ENCODE peak calls at places on chromosomes 7 and 10, in seven cellular contexts. Z is PC-9, L is hepatocyte, O is SK-N-SH, C is HCT116, P is OCI-LY7, G is PC-3. N is an unnamed sample.
A peak's percentile ranks its signal among the peaks of the same experiment; 100 is the strongest.

GRCh38 chr10:1472605-1473004 is 264.7 kb downstream of the ADARB2 start:
- DNase-seq in Z (no peak), L (no peak), O (no peak), C (no peak), P (no peak), G (no peak), N (no peak)

GRCh38 chr7:20804376-20804775 is 17.7 kb upstream of the SP8 start:
- DNase-seq in Z (peak; percentile 28), L (no peak), O (no peak), C (no peak), P (no peak), G (no peak), N (no peak)

GRCh38 chr10:102773986-102774385 is 30.2 kb downstream of the WBP1L start:
- DNase-seq in Z (no peak), L (no peak), O (no peak), C (no peak), P (no peak), G (no peak), N (no peak)

GRCh38 chr10:125001313-125002043 is 59.6 kb downstream of the ZRANB1 start:
- DNase-seq in Z (no peak), L (no peak), O (peak; percentile 52), C (no peak), P (no peak), G (no peak), N (no peak)

GRCh38 chr10:69676301-69676700 is 46.3 kb downstream of the FAM241B start:
- DNase-seq in Z (no peak), L (no peak), O (no peak), C (no peak), P (no peak), G (no peak), N (no peak)

GRCh38 chr10:101237080-101237817 is 8.0 kb upstream of the LBX1 start:
- DNase-seq in Z (no peak), L (no peak), O (no peak), C (no peak), P (no peak), G (no peak), N (no peak)

GRCh38 chr10:130336612-130337304 is 200.6 kb downstream of the GLRX3 start:
- DNase-seq in Z (no peak), L (no peak), O (peak; percentile 55), C (no peak), P (no peak), G (no peak), N (no peak)

GRCh38 chr7:84216477-84216876 is 21.9 kb upstream of the SEMA3A start:
- DNase-seq in Z (no peak), L (no peak), O (no peak), C (no peak), P (no peak), G (peak; percentile 63), N (no peak)

GRCh38 chr7:110061387-110061786 is 1029.5 kb upstream of the LRRN3 start:
- DNase-seq in Z (no peak), L (no peak), O (no peak), C (no peak), P (no peak), G (no peak), N (no peak)

GRCh38 chr10:73095479-73096021 is 1.1 kb downstream of the P4HA1 start:
- DNase-seq in Z (peak; percentile 44), L (peak; percentile 80), O (peak; percentile 39), C (no peak), P (peak; percentile 52), G (peak; percentile 85), N (peak; percentile 40)

GRCh38 chr7:72405389-72405788 is 6.7 kb downstream of the CALN1 start:
- DNase-seq in Z (no peak), L (peak; percentile 16), O (no peak), C (no peak), P (no peak), G (no peak), N (no peak)

GRCh38 chr7:106367018-106367420 is 82.2 kb upstream of the NAMPT start:
- DNase-seq in Z (no peak), L (no peak), O (no peak), C (no peak), P (peak; percentile 31), G (peak; percentile 57), N (no peak)

GRCh38 chr10:46215426-46215825 is 71.4 kb upstream of the ANTXRL start:
- DNase-seq in Z (no peak), L (no peak), O (no peak), C (no peak), P (no peak), G (no peak), N (no peak)

GRCh38 chr10:46288601-46289206 is 1.9 kb downstream of the ANTXRL start:
- DNase-seq in Z (peak; percentile 61), L (no peak), O (no peak), C (no peak), P (no peak), G (no peak), N (no peak)

GRCh38 chr10:4353059-4353655 is 472.9 kb upstream of the AKR1E2 start:
- DNase-seq in Z (no peak), L (peak; percentile 18), O (no peak), C (no peak), P (no peak), G (no peak), N (no peak)

GRCh38 chr7:388461-388960 is 98.5 kb downstream of the FOXL3 start:
- DNase-seq in Z (no peak), L (no peak), O (no peak), C (no peak), P (no peak), G (no peak), N (no peak)

GRCh38 chr10:25934673-25935139 is 677 bp downstream of the MYO3A start:
- DNase-seq in Z (no peak), L (peak; percentile 71), O (peak; percentile 37), C (no peak), P (no peak), G (no peak), N (peak; percentile 58)

GRCh38 chr10:50417906-50418697 is 166.8 kb upstream of the ASAH2 start:
- DNase-seq in Z (peak; percentile 94), L (peak; percentile 72), O (peak; percentile 76), C (peak; percentile 86), P (peak; percentile 69), G (peak; percentile 65), N (no peak)

GRCh38 chr7:2165610-2166594 is 66.8 kb downstream of the MAD1L1 start:
- DNase-seq in Z (no peak), L (no peak), O (peak; percentile 33), C (no peak), P (peak; percentile 42), G (no peak), N (no peak)

GRCh38 chr10:92184977-92185376 is 105.9 kb downstream of the CPEB3 start:
- DNase-seq in Z (no peak), L (no peak), O (no peak), C (no peak), P (no peak), G (no peak), N (no peak)

GRCh38 chr7:34080513-34080912 is 175.2 kb downstream of the BMPER start:
- DNase-seq in Z (no peak), L (no peak), O (no peak), C (no peak), P (no peak), G (no peak), N (no peak)

GRCh38 chr10:78937800-78938694 is 130.7 kb upstream of the ZMIZ1 start:
- DNase-seq in Z (no peak), L (no peak), O (peak; percentile 60), C (no peak), P (peak; percentile 43), G (peak; percentile 49), N (no peak)

GRCh38 chr10:125878957-125879835 is 1.9 kb downstream of the DHX32 start:
- DNase-seq in Z (peak; percentile 89), L (peak; percentile 55), O (no peak), C (peak; percentile 93), P (no peak), G (peak; percentile 92), N (no peak)

GRCh38 chr7:76292206-76292573 is 10.3 kb upstream of the HSPB1 start:
- DNase-seq in Z (peak; percentile 50), L (no peak), O (no peak), C (no peak), P (no peak), G (no peak), N (no peak)
- TF ChIP-seq CTCF in Z (no peak), L (no peak), O (no peak), C (no peak), P (no peak), G (no peak), N (no peak)

DNA sequence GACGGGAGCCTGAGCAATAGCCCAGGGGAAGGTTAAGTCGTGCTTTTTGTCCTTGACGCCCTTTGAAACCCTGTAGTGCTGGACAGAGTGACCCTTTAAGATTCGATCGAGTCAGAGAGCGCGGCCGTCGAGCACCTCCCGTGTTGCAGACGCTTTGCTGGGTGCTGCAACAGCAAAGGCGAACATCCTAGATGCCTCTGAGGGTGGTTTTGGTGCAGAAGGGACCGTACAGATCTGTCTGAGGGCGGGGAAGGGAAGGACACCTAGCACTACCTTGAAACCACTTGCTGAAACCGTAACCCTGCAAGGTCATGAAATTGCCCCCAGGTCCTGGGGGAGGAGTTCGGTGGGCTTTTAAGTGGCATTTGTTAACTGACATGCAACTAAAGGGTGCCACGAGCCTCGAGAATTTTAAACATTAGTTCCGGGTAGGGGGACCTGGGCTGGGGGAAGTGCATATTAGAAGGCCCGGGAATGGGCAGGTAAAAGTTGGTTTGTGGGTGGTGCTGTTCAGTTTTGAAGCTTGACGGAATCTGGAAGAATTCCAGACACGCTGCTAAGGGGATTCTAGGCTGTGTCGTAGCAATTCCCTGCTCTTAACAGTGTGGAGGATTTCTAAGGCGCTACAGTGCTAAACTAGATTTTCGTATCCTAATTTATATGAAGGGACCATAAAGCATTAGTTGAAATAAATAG is 811 bp downstream of the ATP5F1C start:
- DNase-seq in Z (no peak), L (peak; percentile 38), O (peak; percentile 34), C (no peak), P (peak; percentile 41), G (peak; percentile 27), N (peak; percentile 32)
- H3K27ac ChIP-seq in Z (peak overlapping the region; percentile 12), L (peak overlapping the region; percentile 76), O (peak overlapping the region; percentile 65), C (peak overlapping the region; percentile 75), P (peak overlapping the region; percentile 35), G (no peak overlapping the region), N (peak overlapping the region; percentile 46)

GRCh38 chr7:131898418-131898817 is 342.0 kb upstream of the PODXL start:
- DNase-seq in Z (no peak), L (no peak), O (no peak), C (no peak), P (no peak), G (peak; percentile 15), N (no peak)
- H3K9me2 ChIP-seq in Z (no peaks in the 10 kb centered on the region), L (no peaks in the 10 kb centered on the region), O (no peaks in the 10 kb centered on the region), C (no peaks in the 10 kb centered on the region), P (no peaks in the 10 kb centered on the region), G (no peaks in the 10 kb centered on the region), N (no peaks in the 10 kb centered on the region)

DNA sequence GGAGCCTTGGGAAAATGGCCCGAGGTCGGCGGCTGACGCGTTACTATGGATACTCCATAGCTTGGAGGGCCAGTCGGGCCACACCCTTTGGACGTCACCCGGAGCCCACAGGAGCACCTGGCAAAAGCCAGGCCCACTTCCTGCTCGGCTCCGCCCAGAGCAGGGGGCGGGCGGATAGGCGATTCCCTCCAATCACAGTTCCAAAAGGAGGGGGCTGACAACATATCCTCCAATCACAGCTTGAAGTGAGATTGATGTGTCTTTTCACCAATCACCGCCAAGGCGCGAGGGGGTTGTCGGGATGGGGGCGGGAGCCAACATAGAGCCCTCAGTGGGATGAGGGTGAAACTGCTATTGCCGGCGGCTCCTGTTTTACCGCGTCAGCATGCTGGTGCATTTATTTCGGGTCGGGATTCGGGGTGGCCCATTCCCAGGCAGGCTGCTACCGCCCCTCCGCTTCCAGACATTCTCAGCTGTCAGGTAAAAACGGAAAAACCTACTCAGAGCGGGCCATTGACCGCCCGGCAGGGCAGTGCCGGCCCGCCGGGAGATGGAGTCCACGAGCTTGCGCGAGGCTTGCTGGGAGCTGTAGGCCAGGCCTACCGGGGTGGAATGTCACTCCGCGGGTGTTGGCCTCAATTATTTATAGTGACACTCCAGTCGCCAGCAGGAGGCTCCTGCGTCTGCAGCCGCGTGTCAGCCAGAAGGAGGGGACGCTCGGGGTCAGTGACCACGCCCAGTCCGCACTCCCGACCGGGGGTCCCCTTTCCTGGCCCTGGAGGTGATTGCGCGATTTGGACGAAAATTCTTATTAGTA is at the start of gene ABCB8:
- DNase-seq in Z (peak; percentile 99), L (peak; percentile 98), O (peak; percentile 100), C (peak; percentile 99), P (peak; percentile 99), G (peak; percentile 99), N (peak; percentile 100)
- TF ChIP-seq CTCF in Z (peak; percentile 73), L (peak; percentile 37), O (peak; percentile 59), C (no peak), P (peak; percentile 54), G (peak; percentile 60), N (peak; percentile 66)

N was measured in MM.1S.